ENCODE peak calls at places on chromosomes 7 and 10, in seven cellular contexts. One of them, this sample, is unnamed. For H3K9me3, the result is how much of the 10 kb centered on the place peaks cover.

GRCh38 chr10:84160663-84161362 is 12.8 kb upstream of the GPR15LG start:
- DNase-seq in DND-41: no peak
- DNase-seq in fibroblast of lung: no peak
- DNase-seq in tibial nerve: no peak
- DNase-seq in ovary: no peak
- DNase-seq in A549: no peak
- DNase-seq in lower lobe of right lung: no peak
- DNase-seq in this sample: no peak

GRCh38 chr7:105689093-105689819 is 108.0 kb upstream of the EFCAB10 start:
- DNase-seq in A549: no peak
- DNase-seq in DND-41: no peak
- DNase-seq in lower lobe of right lung: no peak
- DNase-seq in fibroblast of lung: no peak
- DNase-seq in tibial nerve: no peak
- DNase-seq in ovary: no peak
- DNase-seq in this sample: no peak

GRCh38 chr7:129468547-129468946 is 33.8 kb upstream of the SMKR1 start:
- DNase-seq in A549: no peak
- DNase-seq in ovary: no peak
- DNase-seq in lower lobe of right lung: no peak
- DNase-seq in DND-41: no peak
- DNase-seq in tibial nerve: no peak
- DNase-seq in fibroblast of lung: no peak
- DNase-seq in this sample: no peak

GRCh38 chr7:112422842-112423496 is 27.3 kb upstream of the IFRD1 start:
- DNase-seq in lower lobe of right lung: peak
- DNase-seq in ovary: peak
- DNase-seq in fibroblast of lung: peak
- DNase-seq in tibial nerve: peak
- DNase-seq in A549: peak
- DNase-seq in DND-41: peak
- DNase-seq in this sample: no peak

GRCh38 chr10:84423729-84424128 is 95.3 kb downstream of the CCSER2 start:
- DNase-seq in A549: no peak
- DNase-seq in tibial nerve: no peak
- DNase-seq in ovary: no peak
- DNase-seq in lower lobe of right lung: no peak
- DNase-seq in fibroblast of lung: no peak
- DNase-seq in DND-41: no peak
- DNase-seq in this sample: no peak

GRCh38 chr7:17298102-17298839 is at the start of gene AHR:
- DNase-seq in DND-41: no peak
- DNase-seq in fibroblast of lung: peak
- DNase-seq in ovary: peak
- DNase-seq in lower lobe of right lung: peak
- DNase-seq in tibial nerve: peak
- DNase-seq in A549: peak
- DNase-seq in this sample: peak

GRCh38 chr7:131110294-131111080 is 217.2 kb upstream of the MKLN1 start:
- DNase-seq in lower lobe of right lung: no peak
- DNase-seq in tibial nerve: peak
- DNase-seq in ovary: no peak
- DNase-seq in DND-41: no peak
- DNase-seq in fibroblast of lung: peak
- DNase-seq in A549: peak
- DNase-seq in this sample: peak

GRCh38 chr7:155322530-155322929 is 24.9 kb downstream of the INSIG1 start:
- DNase-seq in A549: peak
- DNase-seq in ovary: no peak
- DNase-seq in DND-41: no peak
- DNase-seq in tibial nerve: no peak
- DNase-seq in lower lobe of right lung: no peak
- DNase-seq in fibroblast of lung: peak
- DNase-seq in this sample: no peak

GRCh38 chr10:71285180-71285545 is 33.9 kb upstream of the SLC29A3 start:
- DNase-seq in fibroblast of lung: peak
- DNase-seq in lower lobe of right lung: no peak
- DNase-seq in A549: peak
- DNase-seq in ovary: peak
- DNase-seq in tibial nerve: no peak
- DNase-seq in DND-41: peak
- DNase-seq in this sample: peak

GRCh38 chr7:73449422-73449821 is 15.8 kb downstream of the FZD9 start:
- DNase-seq in lower lobe of right lung: no peak
- DNase-seq in fibroblast of lung: no peak
- DNase-seq in ovary: no peak
- DNase-seq in A549: no peak
- DNase-seq in DND-41: no peak
- DNase-seq in tibial nerve: no peak
- DNase-seq in this sample: no peak

GRCh38 chr10:98555011-98555619 is 108.4 kb upstream of the HPS1 start:
- DNase-seq in fibroblast of lung: no peak
- DNase-seq in lower lobe of right lung: no peak
- DNase-seq in A549: no peak
- DNase-seq in tibial nerve: no peak
- DNase-seq in ovary: no peak
- DNase-seq in DND-41: no peak
- DNase-seq in this sample: no peak

GRCh38 chr10:63681965-63682704 is 160.9 kb downstream of the REEP3 start:
- DNase-seq in lower lobe of right lung: no peak
- DNase-seq in fibroblast of lung: peak
- DNase-seq in DND-41: no peak
- DNase-seq in tibial nerve: no peak
- DNase-seq in ovary: peak
- DNase-seq in A549: peak
- DNase-seq in this sample: no peak

GRCh38 chr7:100469227-100470044 is 5.4 kb upstream of the SPACDR start:
- DNase-seq in A549: peak
- DNase-seq in ovary: peak
- DNase-seq in DND-41: peak
- DNase-seq in tibial nerve: peak
- DNase-seq in lower lobe of right lung: peak
- DNase-seq in fibroblast of lung: peak
- DNase-seq in this sample: peak

GRCh38 chr10:130957978-130958377 is 353.5 kb downstream of the TCERG1L start:
- DNase-seq in ovary: no peak
- DNase-seq in lower lobe of right lung: no peak
- DNase-seq in DND-41: no peak
- DNase-seq in A549: no peak
- DNase-seq in fibroblast of lung: no peak
- DNase-seq in tibial nerve: no peak
- DNase-seq in this sample: no peak

GRCh38 chr7:30163231-30163894 is 28.6 kb downstream of the MTURN start:
- DNase-seq in fibroblast of lung: peak
- DNase-seq in lower lobe of right lung: peak
- DNase-seq in DND-41: no peak
- DNase-seq in tibial nerve: no peak
- DNase-seq in ovary: no peak
- DNase-seq in A549: no peak
- DNase-seq in this sample: peak

GRCh38 chr10:101772017-101772894 is 3.7 kb downstream of the FGF8 start:
- DNase-seq in ovary: no peak
- DNase-seq in DND-41: no peak
- DNase-seq in lower lobe of right lung: no peak
- DNase-seq in tibial nerve: no peak
- DNase-seq in fibroblast of lung: no peak
- DNase-seq in A549: no peak
- DNase-seq in this sample: no peak

GRCh38 chr10:37952926-37953325 is 23.5 kb downstream of the ZNF25 start:
- DNase-seq in lower lobe of right lung: no peak
- DNase-seq in ovary: no peak
- DNase-seq in fibroblast of lung: no peak
- DNase-seq in DND-41: no peak
- DNase-seq in A549: no peak
- DNase-seq in tibial nerve: no peak
- DNase-seq in this sample: no peak
- H3K9me3 ChIP-seq in lower lobe of right lung: under half
- H3K9me3 ChIP-seq in ovary: under half
- H3K9me3 ChIP-seq in fibroblast of lung: under half
- H3K9me3 ChIP-seq in DND-41: under half
- H3K9me3 ChIP-seq in A549: under half
- H3K9me3 ChIP-seq in tibial nerve: under half
- H3K9me3 ChIP-seq in this sample: under half

GRCh38 chr10:118412918-118413317 is 70.8 kb upstream of the FAM204A start:
- DNase-seq in DND-41: no peak
- DNase-seq in fibroblast of lung: no peak
- DNase-seq in ovary: no peak
- DNase-seq in tibial nerve: no peak
- DNase-seq in lower lobe of right lung: no peak
- DNase-seq in A549: no peak
- DNase-seq in this sample: no peak
- H3K27ac ChIP-seq in DND-41: no peak
- H3K27ac ChIP-seq in fibroblast of lung: no peak
- H3K27ac ChIP-seq in ovary: no peak
- H3K27ac ChIP-seq in tibial nerve: no peak
- H3K27ac ChIP-seq in lower lobe of right lung: no peak
- H3K27ac ChIP-seq in A549: no peak
- H3K27ac ChIP-seq in this sample: no peak

GRCh38 chr7:158447206-158448171 is 140.1 kb downstream of the PTPRN2 start:
- DNase-seq in tibial nerve: no peak
- DNase-seq in fibroblast of lung: no peak
- DNase-seq in ovary: no peak
- DNase-seq in lower lobe of right lung: no peak
- DNase-seq in DND-41: no peak
- DNase-seq in A549: no peak
- DNase-seq in this sample: no peak

GRCh38 chr7:158449266-158449665 is 138.4 kb downstream of the PTPRN2 start:
- DNase-seq in ovary: no peak
- DNase-seq in tibial nerve: no peak
- DNase-seq in fibroblast of lung: no peak
- DNase-seq in DND-41: no peak
- DNase-seq in A549: no peak
- DNase-seq in lower lobe of right lung: no peak
- DNase-seq in this sample: no peak

GRCh38 chr7:158449942-158450341 is 137.7 kb downstream of the PTPRN2 start:
- DNase-seq in ovary: no peak
- DNase-seq in A549: no peak
- DNase-seq in tibial nerve: no peak
- DNase-seq in fibroblast of lung: no peak
- DNase-seq in lower lobe of right lung: no peak
- DNase-seq in DND-41: no peak
- DNase-seq in this sample: no peak

GRCh38 chr7:158450476-158451124 is 137.0 kb downstream of the PTPRN2 start:
- DNase-seq in A549: no peak
- DNase-seq in DND-41: no peak
- DNase-seq in ovary: no peak
- DNase-seq in fibroblast of lung: no peak
- DNase-seq in tibial nerve: no peak
- DNase-seq in lower lobe of right lung: no peak
- DNase-seq in this sample: no peak

GRCh38 chr7:158448701-158449100 is 138.9 kb downstream of the PTPRN2 start:
- DNase-seq in A549: no peak
- DNase-seq in fibroblast of lung: no peak
- DNase-seq in tibial nerve: no peak
- DNase-seq in lower lobe of right lung: no peak
- DNase-seq in DND-41: no peak
- DNase-seq in ovary: no peak
- DNase-seq in this sample: no peak
- H3K9me3 ChIP-seq in A549: under half
- H3K9me3 ChIP-seq in fibroblast of lung: under half
- H3K9me3 ChIP-seq in tibial nerve: under half
- H3K9me3 ChIP-seq in lower lobe of right lung: under half
- H3K9me3 ChIP-seq in DND-41: under half
- H3K9me3 ChIP-seq in ovary: under half
- H3K9me3 ChIP-seq in this sample: under half

GRCh38 chr7:139681812-139682135 is 96.0 kb downstream of the HIPK2 start:
- DNase-seq in fibroblast of lung: no peak
- DNase-seq in A549: no peak
- DNase-seq in lower lobe of right lung: no peak
- DNase-seq in ovary: no peak
- DNase-seq in DND-41: no peak
- DNase-seq in tibial nerve: no peak
- DNase-seq in this sample: no peak

GRCh38 chr7:139680676-139681462 is 96.9 kb downstream of the HIPK2 start:
- DNase-seq in lower lobe of right lung: peak
- DNase-seq in DND-41: no peak
- DNase-seq in tibial nerve: no peak
- DNase-seq in fibroblast of lung: peak
- DNase-seq in ovary: no peak
- DNase-seq in A549: peak
- DNase-seq in this sample: no peak

GRCh38 chr7:139682136-139683013 is 95.4 kb downstream of the HIPK2 start:
- DNase-seq in tibial nerve: no peak
- DNase-seq in A549: peak
- DNase-seq in DND-41: no peak
- DNase-seq in lower lobe of right lung: no peak
- DNase-seq in ovary: no peak
- DNase-seq in fibroblast of lung: peak
- DNase-seq in this sample: no peak

GRCh38 chr7:139679731-139680594 is 97.8 kb downstream of the HIPK2 start:
- DNase-seq in fibroblast of lung: peak
- DNase-seq in DND-41: no peak
- DNase-seq in A549: peak
- DNase-seq in ovary: no peak
- DNase-seq in lower lobe of right lung: no peak
- DNase-seq in tibial nerve: no peak
- DNase-seq in this sample: no peak

DNA sequence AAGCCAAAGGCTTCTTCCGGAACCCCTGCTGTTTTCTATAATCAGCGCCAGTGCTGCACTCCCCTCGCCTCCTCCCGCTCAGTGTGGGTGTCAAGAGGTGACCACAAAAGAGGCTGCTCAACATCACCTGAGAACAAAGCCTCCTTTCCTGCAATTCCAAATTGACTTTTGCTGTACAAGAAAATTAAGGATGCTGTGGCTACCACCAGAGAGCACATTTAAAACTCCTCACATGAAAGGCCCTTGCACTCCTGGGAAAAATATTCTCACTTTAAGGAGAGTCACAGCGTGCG is 96.4 kb downstream of the HIPK2 start:
- DNase-seq in ovary: no peak
- DNase-seq in tibial nerve: no peak
- DNase-seq in DND-41: no peak
- DNase-seq in fibroblast of lung: no peak
- DNase-seq in lower lobe of right lung: no peak
- DNase-seq in A549: no peak
- DNase-seq in this sample: no peak
- H3K27ac ChIP-seq in ovary: no peak
- H3K27ac ChIP-seq in tibial nerve: no peak
- H3K27ac ChIP-seq in DND-41: no peak
- H3K27ac ChIP-seq in fibroblast of lung: peak
- H3K27ac ChIP-seq in lower lobe of right lung: peak
- H3K27ac ChIP-seq in A549: peak
- H3K27ac ChIP-seq in this sample: no peak

DNA sequence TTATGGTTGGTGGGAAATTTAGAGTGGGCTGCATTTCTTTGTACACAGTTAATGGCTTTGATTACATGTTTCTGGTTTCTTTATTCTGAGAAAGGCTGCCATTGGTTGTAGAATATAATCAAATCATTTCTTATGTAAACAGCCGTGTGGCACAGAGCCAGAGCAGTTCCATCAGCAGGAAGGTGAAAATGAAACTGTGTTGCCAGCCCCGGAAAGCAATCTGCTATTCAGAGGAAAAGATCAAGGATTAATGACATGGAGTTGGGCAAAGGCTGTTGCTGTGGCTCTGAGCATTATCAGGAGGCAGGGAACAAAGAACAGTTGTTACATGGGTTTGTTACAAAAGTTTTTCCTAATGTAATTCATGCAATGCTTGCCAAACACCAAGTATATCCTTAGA is 74.2 kb upstream of the ZNF716 start:
- DNase-seq in DND-41: no peak
- DNase-seq in tibial nerve: no peak
- DNase-seq in A549: no peak
- DNase-seq in lower lobe of right lung: no peak
- DNase-seq in fibroblast of lung: no peak
- DNase-seq in ovary: no peak
- DNase-seq in this sample: no peak
- H3K9me3 ChIP-seq in DND-41: under half
- H3K9me3 ChIP-seq in tibial nerve: under half
- H3K9me3 ChIP-seq in A549: under half
- H3K9me3 ChIP-seq in lower lobe of right lung: under half
- H3K9me3 ChIP-seq in fibroblast of lung: under half
- H3K9me3 ChIP-seq in ovary: under half
- H3K9me3 ChIP-seq in this sample: under half